ENCODE peak calls at places on chromosomes 12 and 14, in six cellular contexts. One of them, this sample, is unnamed.

GRCh38 chr12:1656894-1657293 is 27.9 kb downstream of the WNT5B start:
- DNase-seq in foreskin fibroblast: no peak
- DNase-seq in AG04450: no peak
- DNase-seq in Caco-2: no peak
- DNase-seq in fibroblast of pulmonary artery: no peak
- DNase-seq in breast epithelium: no peak
- DNase-seq in this sample: no peak

GRCh38 chr14:57492859-57493258 is 798 bp downstream of the CCDC198 start:
- DNase-seq in Caco-2: no peak
- DNase-seq in foreskin fibroblast: peak
- DNase-seq in breast epithelium: no peak
- DNase-seq in fibroblast of pulmonary artery: peak
- DNase-seq in AG04450: no peak
- DNase-seq in this sample: no peak

GRCh38 chr12:3005736-3006135 is 46.5 kb downstream of the TEAD4 start:
- DNase-seq in fibroblast of pulmonary artery: no peak
- DNase-seq in AG04450: no peak
- DNase-seq in Caco-2: no peak
- DNase-seq in breast epithelium: no peak
- DNase-seq in foreskin fibroblast: no peak
- DNase-seq in this sample: no peak

GRCh38 chr14:79011091-79011919 is 841.1 kb downstream of the NRXN3 start:
- DNase-seq in foreskin fibroblast: peak
- DNase-seq in Caco-2: no peak
- DNase-seq in AG04450: peak
- DNase-seq in breast epithelium: no peak
- DNase-seq in fibroblast of pulmonary artery: peak
- DNase-seq in this sample: no peak

GRCh38 chr12:108704527-108704926 is 26.8 kb downstream of the CORO1C start:
- DNase-seq in foreskin fibroblast: no peak
- DNase-seq in Caco-2: no peak
- DNase-seq in fibroblast of pulmonary artery: no peak
- DNase-seq in breast epithelium: no peak
- DNase-seq in AG04450: no peak
- DNase-seq in this sample: no peak

GRCh38 chr12:85155791-85156190 is 119.6 kb downstream of the LRRIQ1 start:
- DNase-seq in fibroblast of pulmonary artery: peak
- DNase-seq in breast epithelium: no peak
- DNase-seq in Caco-2: no peak
- DNase-seq in foreskin fibroblast: peak
- DNase-seq in AG04450: no peak
- DNase-seq in this sample: no peak

GRCh38 chr12:1634149-1634548 is 5.1 kb downstream of the WNT5B start:
- DNase-seq in foreskin fibroblast: no peak
- DNase-seq in fibroblast of pulmonary artery: no peak
- DNase-seq in Caco-2: no peak
- DNase-seq in breast epithelium: no peak
- DNase-seq in AG04450: no peak
- DNase-seq in this sample: no peak

GRCh38 chr12:63394349-63394748 is 243.3 kb upstream of the AVPR1A start:
- DNase-seq in foreskin fibroblast: no peak
- DNase-seq in Caco-2: no peak
- DNase-seq in AG04450: no peak
- DNase-seq in fibroblast of pulmonary artery: no peak
- DNase-seq in breast epithelium: no peak
- DNase-seq in this sample: no peak

GRCh38 chr12:32516230-32516629 is 116.9 kb downstream of the FGD4 start:
- DNase-seq in breast epithelium: no peak
- DNase-seq in AG04450: no peak
- DNase-seq in foreskin fibroblast: no peak
- DNase-seq in Caco-2: no peak
- DNase-seq in fibroblast of pulmonary artery: no peak
- DNase-seq in this sample: no peak

GRCh38 chr14:28831126-28831525 is 64.5 kb downstream of the FOXG1 start:
- DNase-seq in fibroblast of pulmonary artery: no peak
- DNase-seq in Caco-2: no peak
- DNase-seq in AG04450: no peak
- DNase-seq in foreskin fibroblast: no peak
- DNase-seq in breast epithelium: no peak
- DNase-seq in this sample: no peak

GRCh38 chr14:74459289-74459946 is 33.4 kb upstream of the SYNDIG1L start:
- DNase-seq in Caco-2: no peak
- DNase-seq in AG04450: peak
- DNase-seq in fibroblast of pulmonary artery: peak
- DNase-seq in breast epithelium: no peak
- DNase-seq in foreskin fibroblast: peak
- DNase-seq in this sample: no peak

GRCh38 chr14:25615174-25615573 is 565.2 kb upstream of the STXBP6 start:
- DNase-seq in breast epithelium: no peak
- DNase-seq in foreskin fibroblast: no peak
- DNase-seq in AG04450: no peak
- DNase-seq in Caco-2: no peak
- DNase-seq in fibroblast of pulmonary artery: no peak
- DNase-seq in this sample: no peak

GRCh38 chr14:106657460-106657859 is 1131.1 kb downstream of the TMEM121 start:
- DNase-seq in breast epithelium: no peak
- DNase-seq in fibroblast of pulmonary artery: no peak
- DNase-seq in foreskin fibroblast: no peak
- DNase-seq in AG04450: no peak
- DNase-seq in Caco-2: no peak
- DNase-seq in this sample: no peak

GRCh38 chr14:101087614-101088394 is 184.3 kb upstream of the RTL1 start:
- DNase-seq in AG04450: no peak
- DNase-seq in foreskin fibroblast: no peak
- DNase-seq in Caco-2: no peak
- DNase-seq in fibroblast of pulmonary artery: no peak
- DNase-seq in breast epithelium: peak
- DNase-seq in this sample: peak

GRCh38 chr12:38892090-38892786 is 13.2 kb downstream of the CPNE8 start:
- DNase-seq in breast epithelium: no peak
- DNase-seq in foreskin fibroblast: peak
- DNase-seq in Caco-2: peak
- DNase-seq in AG04450: no peak
- DNase-seq in fibroblast of pulmonary artery: peak
- DNase-seq in this sample: no peak

GRCh38 chr14:101249676-101250036 is 311.6 kb upstream of the DIO3 start:
- DNase-seq in breast epithelium: no peak
- DNase-seq in fibroblast of pulmonary artery: no peak
- DNase-seq in AG04450: no peak
- DNase-seq in Caco-2: peak
- DNase-seq in foreskin fibroblast: no peak
- DNase-seq in this sample: no peak

GRCh38 chr14:81193924-81194633 is 26.7 kb downstream of the GTF2A1 start:
- DNase-seq in AG04450: no peak
- DNase-seq in fibroblast of pulmonary artery: no peak
- DNase-seq in foreskin fibroblast: no peak
- DNase-seq in breast epithelium: no peak
- DNase-seq in Caco-2: no peak
- DNase-seq in this sample: no peak

GRCh38 chr12:124715121-124715990 is 147.9 kb upstream of the NCOR2 start:
- DNase-seq in Caco-2: peak
- DNase-seq in AG04450: no peak
- DNase-seq in fibroblast of pulmonary artery: no peak
- DNase-seq in breast epithelium: no peak
- DNase-seq in foreskin fibroblast: peak
- DNase-seq in this sample: no peak

GRCh38 chr12:117441751-117442150 is 80.3 kb upstream of the NOS1 start:
- DNase-seq in breast epithelium: no peak
- DNase-seq in Caco-2: no peak
- DNase-seq in foreskin fibroblast: peak
- DNase-seq in fibroblast of pulmonary artery: no peak
- DNase-seq in AG04450: no peak
- DNase-seq in this sample: no peak

GRCh38 chr12:26701604-26702215 is 131.3 kb downstream of the ITPR2 start:
- DNase-seq in Caco-2: no peak
- DNase-seq in foreskin fibroblast: peak
- DNase-seq in fibroblast of pulmonary artery: peak
- DNase-seq in breast epithelium: no peak
- DNase-seq in AG04450: no peak
- DNase-seq in this sample: no peak

GRCh38 chr14:58151701-58152568 is at the start of gene ARMH4:
- DNase-seq in Caco-2: peak
- DNase-seq in foreskin fibroblast: peak
- DNase-seq in fibroblast of pulmonary artery: peak
- DNase-seq in breast epithelium: peak
- DNase-seq in AG04450: peak
- DNase-seq in this sample: peak

GRCh38 chr12:116159175-116159574 is 118.3 kb downstream of the MED13L start:
- DNase-seq in foreskin fibroblast: peak
- DNase-seq in breast epithelium: no peak
- DNase-seq in AG04450: no peak
- DNase-seq in fibroblast of pulmonary artery: peak
- DNase-seq in Caco-2: no peak
- DNase-seq in this sample: no peak

GRCh38 chr12:46209165-46209564 is 59.7 kb downstream of the SLC38A1 start:
- DNase-seq in AG04450: no peak
- DNase-seq in breast epithelium: no peak
- DNase-seq in Caco-2: no peak
- DNase-seq in foreskin fibroblast: peak
- DNase-seq in fibroblast of pulmonary artery: peak
- DNase-seq in this sample: no peak

GRCh38 chr12:32737715-32738114 is 18.0 kb downstream of the YARS2 start:
- DNase-seq in breast epithelium: no peak
- DNase-seq in AG04450: no peak
- DNase-seq in fibroblast of pulmonary artery: no peak
- DNase-seq in foreskin fibroblast: no peak
- DNase-seq in Caco-2: no peak
- DNase-seq in this sample: no peak

GRCh38 chr14:98293527-98293926 is 978.5 kb downstream of the BCL11B start:
- DNase-seq in Caco-2: no peak
- DNase-seq in foreskin fibroblast: no peak
- DNase-seq in fibroblast of pulmonary artery: no peak
- DNase-seq in AG04450: no peak
- DNase-seq in breast epithelium: no peak
- DNase-seq in this sample: no peak
- H3K4me3 ChIP-seq in Caco-2: no peak
- H3K4me3 ChIP-seq in foreskin fibroblast: no peak
- H3K4me3 ChIP-seq in fibroblast of pulmonary artery: no peak
- H3K4me3 ChIP-seq in AG04450: no peak
- H3K4me3 ChIP-seq in breast epithelium: no peak
- H3K4me3 ChIP-seq in this sample: no peak

GRCh38 chr14:67857778-67858350 is 38.3 kb downstream of the RAD51B start:
- DNase-seq in Caco-2: no peak
- DNase-seq in foreskin fibroblast: no peak
- DNase-seq in AG04450: no peak
- DNase-seq in breast epithelium: no peak
- DNase-seq in fibroblast of pulmonary artery: no peak
- DNase-seq in this sample: peak
- TF ChIP-seq CTCF in Caco-2: no peak
- TF ChIP-seq CTCF in foreskin fibroblast: no peak
- TF ChIP-seq CTCF in AG04450: no peak
- TF ChIP-seq CTCF in breast epithelium: no peak
- TF ChIP-seq CTCF in fibroblast of pulmonary artery: no peak
- TF ChIP-seq CTCF in this sample: no peak

GRCh38 chr14:91233936-91234790 is 10.3 kb downstream of the GPR68 start:
- DNase-seq in AG04450: no peak
- DNase-seq in fibroblast of pulmonary artery: no peak
- DNase-seq in foreskin fibroblast: no peak
- DNase-seq in breast epithelium: no peak
- DNase-seq in Caco-2: no peak
- DNase-seq in this sample: no peak

GRCh38 chr14:91232631-91233030 is 11.9 kb downstream of the GPR68 start:
- DNase-seq in fibroblast of pulmonary artery: no peak
- DNase-seq in Caco-2: no peak
- DNase-seq in foreskin fibroblast: no peak
- DNase-seq in AG04450: no peak
- DNase-seq in breast epithelium: no peak
- DNase-seq in this sample: no peak

GRCh38 chr14:91231446-91231845 is 13.1 kb downstream of the GPR68 start:
- DNase-seq in breast epithelium: no peak
- DNase-seq in fibroblast of pulmonary artery: no peak
- DNase-seq in AG04450: no peak
- DNase-seq in Caco-2: no peak
- DNase-seq in foreskin fibroblast: no peak
- DNase-seq in this sample: no peak

GRCh38 chr14:91230363-91231035 is 14.0 kb downstream of the GPR68 start:
- DNase-seq in foreskin fibroblast: peak
- DNase-seq in Caco-2: no peak
- DNase-seq in AG04450: no peak
- DNase-seq in fibroblast of pulmonary artery: no peak
- DNase-seq in breast epithelium: no peak
- DNase-seq in this sample: no peak

DNA sequence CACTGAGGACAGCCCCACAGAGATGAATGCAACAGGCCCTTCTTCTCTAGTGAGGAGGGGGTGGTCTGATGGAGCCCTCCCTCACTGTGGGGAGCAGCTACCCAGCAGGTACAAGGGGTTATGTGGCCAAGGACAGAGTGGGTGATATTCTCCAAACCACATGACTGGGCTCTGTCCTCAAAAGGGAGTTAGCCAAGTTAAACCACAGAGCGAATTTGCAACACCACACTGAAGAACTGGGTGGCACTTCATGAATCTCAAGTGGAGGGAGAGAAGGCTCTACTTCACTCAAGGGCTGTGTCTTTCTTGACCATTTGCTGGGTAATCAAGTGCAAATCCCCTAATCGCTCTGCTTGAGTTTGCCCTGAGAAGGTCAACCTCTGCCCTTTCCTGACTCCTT is 12.5 kb downstream of the GPR68 start:
- DNase-seq in foreskin fibroblast: no peak
- DNase-seq in AG04450: no peak
- DNase-seq in breast epithelium: no peak
- DNase-seq in Caco-2: no peak
- DNase-seq in fibroblast of pulmonary artery: no peak
- DNase-seq in this sample: no peak
- H3K4me3 ChIP-seq in foreskin fibroblast: no peak
- H3K4me3 ChIP-seq in AG04450: no peak
- H3K4me3 ChIP-seq in breast epithelium: no peak
- H3K4me3 ChIP-seq in Caco-2: no peak
- H3K4me3 ChIP-seq in fibroblast of pulmonary artery: no peak
- H3K4me3 ChIP-seq in this sample: no peak

GRCh38 chr14:20998674-20999366 is at the start of gene SLC39A2:
- DNase-seq in fibroblast of pulmonary artery: peak
- DNase-seq in foreskin fibroblast: peak
- DNase-seq in AG04450: no peak
- DNase-seq in Caco-2: no peak
- DNase-seq in breast epithelium: peak
- DNase-seq in this sample: peak
- TF ChIP-seq CTCF in fibroblast of pulmonary artery: no peak
- TF ChIP-seq CTCF in foreskin fibroblast: no peak
- TF ChIP-seq CTCF in AG04450: no peak
- TF ChIP-seq CTCF in Caco-2: no peak
- TF ChIP-seq CTCF in breast epithelium: no peak
- TF ChIP-seq CTCF in this sample: no peak

DNA sequence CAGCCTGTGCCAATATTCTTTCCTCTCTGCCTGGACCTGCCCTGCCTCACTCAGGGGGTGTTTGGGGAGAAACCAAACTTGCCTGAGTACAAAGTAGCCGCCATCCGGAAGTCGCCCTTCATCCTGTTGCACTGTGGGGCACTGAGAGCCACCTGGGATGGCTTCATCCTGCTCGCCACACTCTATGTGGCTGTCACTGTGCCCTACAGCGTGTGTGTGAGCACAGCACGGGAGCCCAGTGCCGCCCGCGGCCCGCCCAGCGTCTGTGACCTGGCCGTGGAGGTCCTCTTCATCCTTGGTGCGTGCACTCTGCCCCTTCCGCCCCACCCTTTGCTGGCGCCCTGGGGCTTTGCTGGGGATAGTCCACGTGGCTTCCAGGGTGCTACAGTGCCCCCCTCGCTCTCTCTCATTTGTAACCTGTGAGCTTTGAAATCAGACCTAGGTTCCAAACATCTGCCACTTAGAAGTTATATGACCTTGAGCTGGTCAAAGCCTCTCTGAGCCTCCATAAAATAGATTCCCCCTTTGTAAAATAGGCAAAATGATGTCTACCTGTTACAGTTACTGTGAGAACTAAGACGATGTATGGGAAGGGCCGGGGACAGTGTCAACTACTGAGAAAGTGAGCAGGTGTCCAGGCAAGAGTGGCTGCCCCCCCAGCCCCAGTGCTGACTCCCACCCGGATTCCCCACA is 4.5 kb downstream of the KCNH3 start:
- DNase-seq in AG04450: no peak
- DNase-seq in breast epithelium: no peak
- DNase-seq in foreskin fibroblast: no peak
- DNase-seq in fibroblast of pulmonary artery: no peak
- DNase-seq in Caco-2: no peak
- DNase-seq in this sample: peak
- H3K4me3 ChIP-seq in AG04450: no peak
- H3K4me3 ChIP-seq in breast epithelium: no peak
- H3K4me3 ChIP-seq in foreskin fibroblast: no peak
- H3K4me3 ChIP-seq in fibroblast of pulmonary artery: no peak
- H3K4me3 ChIP-seq in Caco-2: no peak
- H3K4me3 ChIP-seq in this sample: no peak